ENCODE peak calls at places on chromosomes 6 and 20, in four cellular contexts. I, B, S and R are unnamed samples.
A peak's percentile ranks its signal among the peaks of the same experiment; 100 is the strongest.

GRCh38 chr6:151445482-151445881 is 6.4 kb downstream of the RMND1 start:
- DNase-seq in I (no peak), B (peak; percentile 29), S (no peak), R (no peak)

GRCh38 chr6:162239330-162239729 is 488.2 kb downstream of the PRKN start:
- DNase-seq in I (no peak), B (no peak), S (no peak), R (no peak)

GRCh38 chr6:130134594-130134993 is 88.2 kb downstream of the SAMD3 start:
- DNase-seq in I (no peak), B (no peak), S (no peak), R (no peak)

GRCh38 chr6:108728826-108729225 is 119.4 kb upstream of the ARMC2 start:
- DNase-seq in I (no peak), B (no peak), S (no peak), R (no peak)

GRCh38 chr20:4471221-4471620 is 250.5 kb upstream of the PRND start:
- DNase-seq in I (no peak), B (peak; percentile 52), S (no peak), R (no peak)

GRCh38 chr20:19210426-19211155 is 1.9 kb upstream of the SLC24A3 start:
- DNase-seq in I (no peak), B (peak; percentile 80), S (no peak), R (no peak)

GRCh38 chr6:123994168-123994567 is 190.5 kb downstream of the NKAIN2 start:
- DNase-seq in I (no peak), B (no peak), S (no peak), R (no peak)

GRCh38 chr6:41531591-41532582 is 14.3 kb upstream of the FOXP4 start:
- DNase-seq in I (peak; percentile 40), B (peak; percentile 82), S (peak; percentile 56), R (no peak)

GRCh38 chr20:4813839-4814695 is 92.4 kb downstream of the PRND start:
- DNase-seq in I (peak; percentile 51), B (no peak), S (peak; percentile 36), R (no peak)

GRCh38 chr20:19945732-19946670 is 71.2 kb upstream of the NAA20 start:
- DNase-seq in I (no peak), B (no peak), S (no peak), R (no peak)

GRCh38 chr20:23116301-23117089 is 30.4 kb upstream of the CD93 start:
- DNase-seq in I (no peak), B (peak; percentile 65), S (peak; percentile 24), R (no peak)

GRCh38 chr6:156033598-156033997 is 578.0 kb upstream of the NOX3 start:
- DNase-seq in I (no peak), B (no peak), S (no peak), R (no peak)

GRCh38 chr20:37643400-37643799 is 50.4 kb upstream of the CTNNBL1 start:
- DNase-seq in I (no peak), B (peak; percentile 9), S (no peak), R (no peak)

GRCh38 chr6:150588862-150589499 is 10.7 kb upstream of the PLEKHG1 start:
- DNase-seq in I (no peak), B (no peak), S (no peak), R (no peak)

GRCh38 chr6:119317007-119317406 is 32.6 kb downstream of the MAN1A1 start:
- DNase-seq in I (no peak), B (no peak), S (no peak), R (no peak)

GRCh38 chr6:1825926-1826325 is 216.2 kb downstream of the FOXC1 start:
- DNase-seq in I (no peak), B (peak; percentile 54), S (peak; percentile 40), R (no peak)

GRCh38 chr6:2952557-2953095 is 18.7 kb downstream of the SERPINB6 start:
- DNase-seq in I (peak; percentile 13), B (peak; percentile 94), S (peak; percentile 76), R (peak; percentile 95)

GRCh38 chr6:134774244-134774643 is 175.7 kb downstream of the ALDH8A1 start:
- DNase-seq in I (no peak), B (peak; percentile 74), S (peak; percentile 13), R (no peak)

DNA sequence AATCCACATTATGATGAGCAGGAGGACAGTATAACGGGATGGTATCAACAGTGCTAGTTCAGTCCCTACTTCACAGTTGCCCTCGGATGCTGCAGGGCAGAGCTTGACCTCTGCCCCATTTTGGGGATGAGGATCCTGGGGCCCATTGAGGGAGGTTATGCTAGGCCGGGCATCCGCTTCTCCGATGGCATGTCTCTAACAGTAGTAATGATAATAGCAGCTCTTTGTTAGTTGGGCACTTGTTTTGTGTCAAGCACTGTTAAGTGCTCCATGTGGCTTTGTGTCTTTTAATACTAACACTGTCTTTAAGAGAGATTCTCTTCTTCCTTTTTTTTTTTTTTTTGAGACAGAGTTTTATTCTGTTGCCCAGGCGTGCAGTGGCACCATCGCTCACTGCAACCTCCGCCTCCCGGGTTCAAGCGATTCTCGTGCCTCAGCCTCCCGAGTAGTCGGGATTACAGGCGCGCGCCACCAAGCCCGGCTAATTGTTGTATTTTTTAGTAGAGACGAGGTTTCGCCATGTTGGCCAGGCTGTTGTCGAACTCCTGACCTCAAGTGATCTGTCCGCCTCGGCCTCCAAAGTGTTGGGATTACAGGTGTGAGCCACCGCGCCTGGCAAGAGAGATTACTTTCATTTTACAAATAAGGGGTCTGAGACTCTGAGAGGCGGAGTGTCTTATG is 1.1 kb downstream of the MAPRE1 start:
- DNase-seq in I (no peak), B (peak; percentile 44), S (no peak), R (no peak)
- H3K4me3 ChIP-seq in I (peak overlapping the region; percentile 96), B (peak overlapping the region; percentile 97), S (peak overlapping the region; percentile 99), R (peak overlapping the region; percentile 89)

DNA sequence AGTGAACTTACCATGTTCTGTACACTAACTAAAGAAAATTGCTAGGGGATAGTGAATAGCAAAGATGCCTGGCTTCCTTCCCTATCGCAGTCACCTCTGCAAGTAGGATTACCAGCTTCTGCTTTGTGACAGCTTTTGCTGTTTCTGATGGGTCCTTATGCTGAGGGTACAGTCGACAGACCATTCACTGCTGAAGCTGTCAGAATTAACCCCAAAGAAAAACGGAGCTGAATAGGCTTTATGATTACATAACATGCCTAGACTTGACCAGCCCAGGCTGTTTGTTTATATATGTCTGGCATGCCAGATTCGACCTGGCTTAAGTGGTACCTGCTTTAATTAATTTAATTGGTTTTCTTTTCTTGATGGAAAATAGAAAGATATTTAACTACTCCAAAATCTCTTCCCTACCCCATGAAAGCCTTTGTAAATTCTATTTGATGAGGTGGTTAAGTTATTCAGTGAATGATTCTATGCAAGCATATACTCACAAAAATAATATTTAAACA is 21.7 kb upstream of the PRELID3B start:
- DNase-seq in I (no peak), B (no peak), S (no peak), R (no peak)
- H3K4me3 ChIP-seq in I (no peak overlapping the region), B (no peak overlapping the region), S (no peak overlapping the region), R (no peak overlapping the region)

GRCh38 chr6:88183503-88183902 is 17.4 kb upstream of the CNR1 start:
- DNase-seq in I (no peak), B (no peak), S (no peak), R (no peak)
- H3K4me3 ChIP-seq in I (no peak overlapping the region), B (no peak overlapping the region), S (no peak overlapping the region), R (no peak overlapping the region)

GRCh38 chr6:113291751-113292445 is 565.2 kb upstream of the MARCKS start:
- DNase-seq in I (no peak), B (peak; percentile 48), S (peak; percentile 14), R (no peak)

GRCh38 chr6:113290684-113291083 is 566.5 kb upstream of the MARCKS start:
- DNase-seq in I (no peak), B (no peak), S (peak; percentile 56), R (no peak)

GRCh38 chr6:113287396-113287795 is 569.7 kb upstream of the MARCKS start:
- DNase-seq in I (no peak), B (no peak), S (no peak), R (no peak)

GRCh38 chr6:113288409-113288808 is 568.7 kb upstream of the MARCKS start:
- DNase-seq in I (no peak), B (no peak), S (no peak), R (no peak)

GRCh38 chr6:113293106-113293505 is 564.0 kb upstream of the MARCKS start:
- DNase-seq in I (no peak), B (no peak), S (no peak), R (no peak)
- H3K4me3 ChIP-seq in I (no peak overlapping the region), B (no peak overlapping the region), S (no peak overlapping the region), R (no peak overlapping the region)

GRCh38 chr6:16805190-16805860 is 44.1 kb upstream of the ATXN1 start:
- DNase-seq in I (no peak), B (no peak), S (peak; percentile 69), R (no peak)

GRCh38 chr6:16804007-16804303 is 42.7 kb upstream of the ATXN1 start:
- DNase-seq in I (no peak), B (no peak), S (no peak), R (no peak)

GRCh38 chr6:16804515-16805161 is 43.4 kb upstream of the ATXN1 start:
- DNase-seq in I (no peak), B (no peak), S (no peak), R (no peak)

GRCh38 chr6:16802071-16802470 is 40.8 kb upstream of the ATXN1 start:
- DNase-seq in I (no peak), B (peak; percentile 93), S (no peak), R (no peak)

GRCh38 chr6:16803294-16804006 is 42.2 kb upstream of the ATXN1 start:
- DNase-seq in I (no peak), B (no peak), S (no peak), R (peak; percentile 34)
- H3K4me3 ChIP-seq in I (no peak overlapping the region), B (no peak overlapping the region), S (no peak overlapping the region), R (no peak overlapping the region)

DNA sequence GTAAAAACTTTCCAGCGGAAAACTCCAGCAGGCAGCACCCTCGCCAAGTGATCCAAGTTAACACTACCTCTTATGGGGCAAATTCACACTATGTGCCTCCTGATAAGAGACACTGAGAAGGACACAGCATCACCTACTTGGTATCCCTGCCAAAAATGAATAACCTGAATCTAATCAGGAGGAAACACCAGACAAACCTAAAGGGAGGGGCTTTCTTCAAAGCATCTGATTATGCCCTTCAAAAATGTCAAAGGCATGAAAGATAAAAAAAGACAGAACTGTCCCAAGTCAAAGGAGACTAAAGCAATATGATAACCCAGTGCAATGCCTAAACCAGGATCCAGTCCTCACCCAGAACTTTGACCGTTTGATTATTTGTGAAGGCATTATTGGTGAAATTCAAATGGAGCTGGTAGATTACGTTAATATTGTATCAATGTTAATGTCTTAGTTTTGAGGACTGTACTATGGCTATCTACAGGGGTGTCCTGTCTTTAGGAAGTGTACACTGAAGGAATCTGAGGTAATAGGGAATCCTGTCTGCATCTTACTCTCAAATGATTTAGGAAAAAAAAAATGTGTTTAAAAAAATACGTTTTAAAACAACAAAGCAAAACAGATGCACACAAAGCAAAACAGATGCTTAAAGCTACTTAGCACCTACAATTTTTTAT is 8.3 kb downstream of the TBC1D7 start:
- DNase-seq in I (no peak), B (no peak), S (no peak), R (no peak)
- H3K4me3 ChIP-seq in I (no peak overlapping the region), B (no peak overlapping the region), S (no peak overlapping the region), R (no peak overlapping the region)

GRCh38 chr20:33093582-33093981 is 14.1 kb downstream of the BPIFB4 start:
- DNase-seq in I (no peak), B (no peak), S (no peak), R (no peak)
- H3K4me3 ChIP-seq in I (no peak overlapping the region), B (no peak overlapping the region), S (no peak overlapping the region), R (no peak overlapping the region)